ENCODE peak calls at places on chromosome 5, in seven cellular contexts. N is AG10803, B is A549, E is epithelial cell of proximal tubule, H is cardiac muscle cell, S is cardiac fibroblast, I is dorsolateral prefrontal cortex. M is an unnamed sample.

GRCh38 chr5:95620030-95620869 is at the start of gene GPR150:
- DNase-seq in N (peak), B (peak), E (no peak), H (peak), S (peak), I (peak), M (no peak)

GRCh38 chr5:179310439-179311090 is 34.7 kb downstream of the ADAMTS2 start:
- DNase-seq in N (no peak), B (no peak), E (no peak), H (no peak), S (no peak), I (no peak), M (no peak)

GRCh38 chr5:40410939-40411635 is 268.6 kb upstream of the PTGER4 start:
- DNase-seq in N (peak), B (no peak), E (no peak), H (peak), S (peak), I (no peak), M (no peak)

GRCh38 chr5:135535820-135536801 is at the start of gene NEUROG1:
- DNase-seq in N (no peak), B (no peak), E (no peak), H (no peak), S (no peak), I (no peak), M (no peak)

GRCh38 chr5:146016764-146017484 is 80.5 kb downstream of the SH3RF2 start:
- DNase-seq in N (no peak), B (no peak), E (no peak), H (no peak), S (peak), I (no peak), M (no peak)

GRCh38 chr5:32343058-32343672 is 30.4 kb upstream of the MTMR12 start:
- DNase-seq in N (no peak), B (no peak), E (no peak), H (no peak), S (peak), I (no peak), M (no peak)

GRCh38 chr5:38532165-38532669 is 24.2 kb downstream of the LIFR start:
- DNase-seq in N (no peak), B (no peak), E (peak), H (no peak), S (no peak), I (no peak), M (peak)

GRCh38 chr5:65142007-65142406 is 339.7 kb downstream of the ADAMTS6 start:
- DNase-seq in N (no peak), B (no peak), E (no peak), H (no peak), S (no peak), I (no peak), M (no peak)

GRCh38 chr5:172905771-172906170 is 53.5 kb upstream of the RPL26L1 start:
- DNase-seq in N (no peak), B (no peak), E (no peak), H (no peak), S (no peak), I (no peak), M (no peak)

GRCh38 chr5:99156688-99157087 is 227.9 kb upstream of the CHD1 start:
- DNase-seq in N (no peak), B (no peak), E (no peak), H (no peak), S (no peak), I (no peak), M (no peak)

GRCh38 chr5:176890455-176891330 is 8.5 kb downstream of the HK3 start:
- DNase-seq in N (no peak), B (no peak), E (no peak), H (no peak), S (no peak), I (no peak), M (no peak)

GRCh38 chr5:119174578-119175163 is 103.8 kb downstream of the DMXL1 start:
- DNase-seq in N (no peak), B (no peak), E (no peak), H (no peak), S (no peak), I (no peak), M (no peak)

GRCh38 chr5:60086583-60086982 is 193.1 kb upstream of the PDE4D start:
- DNase-seq in N (no peak), B (no peak), E (no peak), H (no peak), S (no peak), I (no peak), M (no peak)

GRCh38 chr5:103497782-103498181 is 64.8 kb downstream of the NUDT12 start:
- DNase-seq in N (no peak), B (no peak), E (no peak), H (no peak), S (no peak), I (no peak), M (no peak)

GRCh38 chr5:61184708-61185107 is 22.4 kb upstream of the SMIM15 start:
- DNase-seq in N (peak), B (no peak), E (no peak), H (no peak), S (no peak), I (no peak), M (no peak)

GRCh38 chr5:132259061-132259851 is 1.8 kb downstream of the PDLIM4 start:
- DNase-seq in N (peak), B (no peak), E (no peak), H (peak), S (peak), I (peak), M (no peak)

GRCh38 chr5:67880358-67880810 is 335.2 kb upstream of the PIK3R1 start:
- DNase-seq in N (no peak), B (no peak), E (no peak), H (no peak), S (no peak), I (no peak), M (no peak)

GRCh38 chr5:27011274-27011673 is 27.1 kb downstream of the CDH9 start:
- DNase-seq in N (no peak), B (no peak), E (no peak), H (no peak), S (no peak), I (no peak), M (no peak)

GRCh38 chr5:149675467-149676201 is 54.5 kb upstream of the PPARGC1B start:
- DNase-seq in N (no peak), B (no peak), E (peak), H (no peak), S (no peak), I (no peak), M (no peak)

GRCh38 chr5:35430381-35431162 is 187.1 kb upstream of the SPEF2 start:
- DNase-seq in N (no peak), B (no peak), E (no peak), H (no peak), S (no peak), I (no peak), M (no peak)

GRCh38 chr5:129905467-129906176 is 1.4 kb downstream of the CHSY3 start:
- DNase-seq in N (no peak), B (peak), E (no peak), H (peak), S (peak), I (no peak), M (no peak)

GRCh38 chr5:80503641-80504040 is 15.7 kb downstream of the FAM151B start:
- DNase-seq in N (no peak), B (no peak), E (no peak), H (no peak), S (no peak), I (no peak), M (no peak)

GRCh38 chr5:57007349-57007748 is 55.4 kb upstream of the MIER3 start:
- DNase-seq in N (no peak), B (no peak), E (no peak), H (no peak), S (no peak), I (no peak), M (no peak)

DNA sequence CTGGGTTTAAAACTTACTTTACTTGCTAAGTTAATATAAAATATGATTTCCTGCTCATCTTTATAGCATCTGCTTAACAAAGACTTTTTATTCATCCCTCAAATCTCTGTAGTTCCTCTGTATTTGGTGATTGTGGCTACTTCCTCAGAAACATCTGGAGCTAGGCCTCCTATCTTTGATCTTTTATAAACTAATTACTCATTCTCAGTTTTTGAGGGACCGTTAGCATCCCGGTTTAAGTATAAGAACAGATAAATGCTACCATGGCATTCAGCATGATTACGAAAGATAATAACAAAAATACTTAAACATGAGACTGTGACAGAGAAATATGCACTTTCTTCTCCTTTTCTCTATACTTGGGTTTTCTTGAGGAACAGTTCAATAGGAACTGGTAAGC is 85.3 kb downstream of the SLC38A9 start:
- DNase-seq in N (peak), B (no peak), E (no peak), H (no peak), S (no peak), I (no peak), M (no peak)
- TF ChIP-seq CTCF in N (no peak), B (no peak), E (no peak), H (no peak), S (no peak), I (no peak), M (no peak)

DNA sequence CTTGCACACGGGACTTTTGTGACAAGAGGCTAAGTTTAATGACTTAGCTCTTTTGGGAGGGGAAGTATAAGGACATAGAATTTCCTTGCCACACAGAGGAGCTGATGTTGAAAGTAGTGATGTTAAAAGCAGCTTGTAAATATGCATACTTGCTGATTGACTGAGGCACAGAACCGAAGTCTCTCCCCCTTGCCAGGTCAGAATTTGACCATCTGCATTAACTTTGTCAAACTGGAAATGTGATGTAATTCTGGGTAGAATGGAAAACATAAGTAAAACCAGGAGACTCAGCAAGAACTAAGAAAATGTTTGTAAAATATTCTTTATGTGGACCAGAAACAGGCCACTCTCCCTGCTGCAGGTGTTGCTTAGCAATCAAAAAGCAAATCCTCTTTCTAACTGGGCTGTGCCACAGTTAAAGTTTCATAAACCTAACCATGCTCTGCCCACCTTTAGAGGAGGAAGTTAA is 284.2 kb downstream of the NR3C1 start:
- DNase-seq in N (peak), B (no peak), E (no peak), H (no peak), S (no peak), I (no peak), M (no peak)
- H3K4me3 ChIP-seq in N (no peak), B (no peak), E (no peak), H (no peak), S (no peak), I (no peak), M (no peak)

GRCh38 chr5:114050087-114050486 is 311.8 kb upstream of the KCNN2 start:
- DNase-seq in N (no peak), B (no peak), E (no peak), H (no peak), S (no peak), I (no peak), M (no peak)
- TF ChIP-seq CTCF in N (no peak), B (no peak), E (no peak), H (no peak), S (no peak), I (no peak), M (no peak)

DNA sequence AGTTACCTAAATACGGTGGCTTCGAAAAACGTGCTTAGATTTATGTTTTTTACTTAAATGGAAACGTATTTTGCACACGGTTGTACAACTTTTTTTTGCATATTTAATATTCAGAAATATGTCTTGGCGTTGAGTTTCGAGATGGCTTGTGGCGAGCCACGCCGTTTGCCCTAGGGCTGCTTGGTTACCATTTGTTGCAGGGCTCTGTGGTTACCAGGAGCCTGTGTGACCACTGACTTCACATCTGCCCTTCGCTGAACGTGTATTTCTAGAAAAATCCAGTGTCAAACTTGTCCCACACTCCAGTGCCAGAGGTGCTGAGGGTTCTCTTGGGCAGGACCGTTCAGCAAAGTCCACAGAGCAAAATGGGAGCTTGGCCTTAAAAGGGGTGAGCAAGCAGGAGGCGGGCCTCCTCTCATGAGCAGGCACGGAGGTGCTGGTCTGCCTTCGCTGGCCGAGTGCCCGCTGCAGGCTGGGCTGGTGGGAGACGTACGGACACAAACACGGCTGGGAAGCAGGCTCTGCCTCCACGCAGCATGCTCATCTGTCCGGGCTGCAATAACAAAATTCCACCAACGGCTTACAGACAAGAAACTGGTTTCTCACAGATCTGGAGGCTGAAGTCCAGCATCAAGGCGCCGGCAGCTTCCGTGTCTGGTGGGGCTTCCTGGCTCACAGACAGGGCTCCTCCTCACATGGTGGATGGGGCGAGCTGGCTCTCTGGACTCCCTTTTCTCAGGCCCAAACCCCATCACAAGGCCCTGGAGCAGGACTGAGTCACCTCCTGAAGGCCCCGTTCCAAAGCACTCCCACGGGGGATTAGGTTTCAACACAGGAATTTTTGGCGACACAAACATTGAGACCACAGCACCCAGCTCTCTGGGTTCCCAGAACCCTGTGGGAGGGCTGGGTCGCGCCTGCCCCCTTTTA is 5.4 kb downstream of the MRPL36 start:
- DNase-seq in N (peak), B (no peak), E (no peak), H (peak), S (peak), I (peak), M (peak)
- H3K4me3 ChIP-seq in N (no peak), B (no peak), E (no peak), H (no peak), S (no peak), I (no peak), M (no peak)

GRCh38 chr5:180673371-180674252 is 24.2 kb upstream of the FLT4 start:
- DNase-seq in N (no peak), B (no peak), E (no peak), H (no peak), S (no peak), I (no peak), M (no peak)
- TF ChIP-seq CTCF in N (no peak), B (no peak), E (peak), H (peak), S (no peak), I (no peak), M (peak)

M was measured in retinal pigment epithelial cell.